ENCODE peak calls at places on chromosomes 13 and 19, in nine cellular contexts. One of them, this sample, is unnamed.

GRCh38 chr13:25406377-25406776 is 34.6 kb downstream of the ATP8A2 start:
- DNase-seq in brain pericyte: no peak
- DNase-seq in activated effector memory CD4-positive, alpha-beta T cell treated with Interleukin-2 at 50 U/mL for 16 hours: no peak
- DNase-seq in cardiac muscle cell: no peak
- DNase-seq in activated T-helper 1 cell treated with Interleukin-2 at 50 U/mL for 16 hours: no peak
- DNase-seq in transverse colon: no peak
- DNase-seq in dorsolateral prefrontal cortex: no peak
- DNase-seq in endothelial cell: peak; percentile 12
- DNase-seq in central memory CD8-positive, alpha-beta T cell: no peak
- DNase-seq in this sample: no peak

GRCh38 chr13:38879278-38879677 is 111.4 kb downstream of the STOML3 start:
- DNase-seq in cardiac muscle cell: peak; percentile 2
- DNase-seq in activated effector memory CD4-positive, alpha-beta T cell treated with Interleukin-2 at 50 U/mL for 16 hours: no peak
- DNase-seq in transverse colon: no peak
- DNase-seq in dorsolateral prefrontal cortex: no peak
- DNase-seq in endothelial cell: no peak
- DNase-seq in brain pericyte: peak; percentile 30
- DNase-seq in central memory CD8-positive, alpha-beta T cell: no peak
- DNase-seq in activated T-helper 1 cell treated with Interleukin-2 at 50 U/mL for 16 hours: no peak
- DNase-seq in this sample: no peak

GRCh38 chr19:4052114-4052992 is 14.3 kb downstream of the ZBTB7A start:
- DNase-seq in dorsolateral prefrontal cortex: no peak
- DNase-seq in cardiac muscle cell: no peak
- DNase-seq in brain pericyte: no peak
- DNase-seq in endothelial cell: no peak
- DNase-seq in activated T-helper 1 cell treated with Interleukin-2 at 50 U/mL for 16 hours: no peak
- DNase-seq in activated effector memory CD4-positive, alpha-beta T cell treated with Interleukin-2 at 50 U/mL for 16 hours: no peak
- DNase-seq in central memory CD8-positive, alpha-beta T cell: no peak
- DNase-seq in transverse colon: peak; percentile 94
- DNase-seq in this sample: no peak

GRCh38 chr19:41350735-41351338 is 2.9 kb downstream of the TGFB1 start:
- DNase-seq in cardiac muscle cell: no peak
- DNase-seq in dorsolateral prefrontal cortex: no peak
- DNase-seq in brain pericyte: no peak
- DNase-seq in endothelial cell: no peak
- DNase-seq in central memory CD8-positive, alpha-beta T cell: no peak
- DNase-seq in activated T-helper 1 cell treated with Interleukin-2 at 50 U/mL for 16 hours: no peak
- DNase-seq in activated effector memory CD4-positive, alpha-beta T cell treated with Interleukin-2 at 50 U/mL for 16 hours: no peak
- DNase-seq in transverse colon: no peak
- DNase-seq in this sample: no peak

GRCh38 chr19:18515959-18516358 is 5.9 kb downstream of the ELL start:
- DNase-seq in activated T-helper 1 cell treated with Interleukin-2 at 50 U/mL for 16 hours: no peak
- DNase-seq in endothelial cell: no peak
- DNase-seq in central memory CD8-positive, alpha-beta T cell: no peak
- DNase-seq in transverse colon: no peak
- DNase-seq in brain pericyte: no peak
- DNase-seq in cardiac muscle cell: no peak
- DNase-seq in dorsolateral prefrontal cortex: no peak
- DNase-seq in activated effector memory CD4-positive, alpha-beta T cell treated with Interleukin-2 at 50 U/mL for 16 hours: no peak
- DNase-seq in this sample: no peak

GRCh38 chr13:112839347-112840105 is 129.5 kb upstream of the MCF2L start:
- DNase-seq in central memory CD8-positive, alpha-beta T cell: no peak
- DNase-seq in endothelial cell: no peak
- DNase-seq in activated effector memory CD4-positive, alpha-beta T cell treated with Interleukin-2 at 50 U/mL for 16 hours: no peak
- DNase-seq in transverse colon: no peak
- DNase-seq in dorsolateral prefrontal cortex: no peak
- DNase-seq in cardiac muscle cell: no peak
- DNase-seq in activated T-helper 1 cell treated with Interleukin-2 at 50 U/mL for 16 hours: no peak
- DNase-seq in brain pericyte: no peak
- DNase-seq in this sample: peak; percentile 80

GRCh38 chr19:6249296-6249695 is 30.5 kb downstream of the MLLT1 start:
- DNase-seq in dorsolateral prefrontal cortex: no peak
- DNase-seq in activated effector memory CD4-positive, alpha-beta T cell treated with Interleukin-2 at 50 U/mL for 16 hours: no peak
- DNase-seq in cardiac muscle cell: no peak
- DNase-seq in central memory CD8-positive, alpha-beta T cell: no peak
- DNase-seq in activated T-helper 1 cell treated with Interleukin-2 at 50 U/mL for 16 hours: no peak
- DNase-seq in endothelial cell: no peak
- DNase-seq in transverse colon: no peak
- DNase-seq in brain pericyte: no peak
- DNase-seq in this sample: no peak

GRCh38 chr19:3058009-3058820 is 4.1 kb downstream of the TLE5 start:
- DNase-seq in brain pericyte: no peak
- DNase-seq in endothelial cell: no peak
- DNase-seq in activated T-helper 1 cell treated with Interleukin-2 at 50 U/mL for 16 hours: no peak
- DNase-seq in activated effector memory CD4-positive, alpha-beta T cell treated with Interleukin-2 at 50 U/mL for 16 hours: no peak
- DNase-seq in transverse colon: no peak
- DNase-seq in central memory CD8-positive, alpha-beta T cell: no peak
- DNase-seq in cardiac muscle cell: no peak
- DNase-seq in dorsolateral prefrontal cortex: no peak
- DNase-seq in this sample: peak; percentile 98

GRCh38 chr19:3682741-3683404 is 17.4 kb downstream of the PIP5K1C start:
- DNase-seq in activated effector memory CD4-positive, alpha-beta T cell treated with Interleukin-2 at 50 U/mL for 16 hours: no peak
- DNase-seq in endothelial cell: no peak
- DNase-seq in brain pericyte: peak; percentile 55
- DNase-seq in cardiac muscle cell: no peak
- DNase-seq in dorsolateral prefrontal cortex: no peak
- DNase-seq in transverse colon: no peak
- DNase-seq in activated T-helper 1 cell treated with Interleukin-2 at 50 U/mL for 16 hours: no peak
- DNase-seq in central memory CD8-positive, alpha-beta T cell: no peak
- DNase-seq in this sample: peak; percentile 37

GRCh38 chr13:43180837-43181236 is 157.5 kb downstream of the DNAJC15 start:
- DNase-seq in central memory CD8-positive, alpha-beta T cell: no peak
- DNase-seq in cardiac muscle cell: no peak
- DNase-seq in activated T-helper 1 cell treated with Interleukin-2 at 50 U/mL for 16 hours: no peak
- DNase-seq in brain pericyte: no peak
- DNase-seq in dorsolateral prefrontal cortex: no peak
- DNase-seq in transverse colon: no peak
- DNase-seq in endothelial cell: no peak
- DNase-seq in activated effector memory CD4-positive, alpha-beta T cell treated with Interleukin-2 at 50 U/mL for 16 hours: no peak
- DNase-seq in this sample: no peak

GRCh38 chr13:24630851-24631341 is 49.3 kb upstream of the ATP12A start:
- DNase-seq in dorsolateral prefrontal cortex: no peak
- DNase-seq in cardiac muscle cell: peak; percentile 10
- DNase-seq in transverse colon: no peak
- DNase-seq in activated T-helper 1 cell treated with Interleukin-2 at 50 U/mL for 16 hours: no peak
- DNase-seq in endothelial cell: no peak
- DNase-seq in activated effector memory CD4-positive, alpha-beta T cell treated with Interleukin-2 at 50 U/mL for 16 hours: no peak
- DNase-seq in brain pericyte: no peak
- DNase-seq in central memory CD8-positive, alpha-beta T cell: no peak
- DNase-seq in this sample: peak; percentile 78

GRCh38 chr13:18952225-18953016 is 229.2 kb downstream of the TUBA3C start:
- DNase-seq in endothelial cell: no peak
- DNase-seq in dorsolateral prefrontal cortex: peak; percentile 29
- DNase-seq in activated T-helper 1 cell treated with Interleukin-2 at 50 U/mL for 16 hours: no peak
- DNase-seq in activated effector memory CD4-positive, alpha-beta T cell treated with Interleukin-2 at 50 U/mL for 16 hours: no peak
- DNase-seq in cardiac muscle cell: no peak
- DNase-seq in brain pericyte: no peak
- DNase-seq in transverse colon: no peak
- DNase-seq in central memory CD8-positive, alpha-beta T cell: no peak
- DNase-seq in this sample: no peak

GRCh38 chr19:28456264-28456663 is 756.7 kb downstream of the UQCRFS1 start:
- DNase-seq in endothelial cell: no peak
- DNase-seq in cardiac muscle cell: no peak
- DNase-seq in transverse colon: no peak
- DNase-seq in activated T-helper 1 cell treated with Interleukin-2 at 50 U/mL for 16 hours: no peak
- DNase-seq in brain pericyte: no peak
- DNase-seq in central memory CD8-positive, alpha-beta T cell: no peak
- DNase-seq in activated effector memory CD4-positive, alpha-beta T cell treated with Interleukin-2 at 50 U/mL for 16 hours: no peak
- DNase-seq in dorsolateral prefrontal cortex: no peak
- DNase-seq in this sample: no peak

This sample was measured in trophoblast cell.